ENCODE peak calls at places on chromosomes 6 and 20, in six cellular contexts. D is T-cell; P is ELF-1; R is GM12892; W is stimulated activated CD4-positive, alpha-beta T cell treated with anti-CD3 and anti-CD28 coated beads, Interleukin-15, amount 100 ng/mL, for 24 hours; H is left colon. N is an unnamed sample.

GRCh38 chr6:53691252-53691651 is 25.7 kb upstream of the KLHL31 start:
- DNase-seq in D (no peak), P (no peak), R (no peak), W (no peak), H (no peak), N (no peak)

GRCh38 chr20:36872857-36873256 is 3.1 kb upstream of the TLDC2 start:
- DNase-seq in D (no peak), P (no peak), R (no peak), W (no peak), H (peak), N (no peak)

GRCh38 chr20:48845721-48846306 is 18.0 kb upstream of the PREX1 start:
- DNase-seq in D (no peak), P (no peak), R (no peak), W (no peak), H (no peak), N (no peak)

GRCh38 chr6:95805699-95806098 is 210.1 kb upstream of the FUT9 start:
- DNase-seq in D (no peak), P (no peak), R (no peak), W (no peak), H (no peak), N (no peak)

GRCh38 chr6:43809417-43810305 is 39.6 kb downstream of the VEGFA start:
- DNase-seq in D (no peak), P (no peak), R (no peak), W (no peak), H (no peak), N (peak)

GRCh38 chr20:37902504-37903313 is at the start of gene VSTM2L:
- DNase-seq in D (no peak), P (no peak), R (peak), W (peak), H (peak), N (no peak)

GRCh38 chr6:150016324-150017185 is 8.8 kb downstream of the RAET1L start:
- DNase-seq in D (peak), P (peak), R (no peak), W (peak), H (peak), N (peak)

GRCh38 chr6:108961985-108962384 is 113.8 kb downstream of the ARMC2 start:
- DNase-seq in D (no peak), P (no peak), R (no peak), W (no peak), H (no peak), N (no peak)

GRCh38 chr6:117480651-117481050 is 1.8 kb upstream of the DCBLD1 start:
- DNase-seq in D (no peak), P (no peak), R (no peak), W (no peak), H (no peak), N (no peak)

GRCh38 chr6:23176883-23177282 is 607.5 kb downstream of the HDGFL1 start:
- DNase-seq in D (no peak), P (no peak), R (no peak), W (no peak), H (no peak), N (peak)

GRCh38 chr6:7542065-7542877 is 800 bp downstream of the DSP start:
- DNase-seq in D (no peak), P (no peak), R (peak), W (peak), H (peak), N (peak)

GRCh38 chr20:20664795-20665194 is 47.6 kb downstream of the RALGAPA2 start:
- DNase-seq in D (no peak), P (peak), R (no peak), W (no peak), H (no peak), N (peak)

N was measured in islet precursor cell.